ENCODE peak calls at places on chromosomes 12 and 14, in nine cellular contexts. I, K, B, S, X, F, W, M and N are unnamed samples.

GRCh38 chr14:56339855-56340701 is 221.9 kb downstream of the PELI2 start:
- DNase-seq in I (no peak), K (peak; percentile 62), B (peak; percentile 86), S (peak; percentile 21), X (peak; percentile 14), F (peak; percentile 21), W (peak; percentile 38), M (peak; percentile 15), N (no peak)

GRCh38 chr12:124213606-124214347 is 81.1 kb upstream of the RFLNA start:
- DNase-seq in I (no peak), K (no peak), B (no peak), S (no peak), X (no peak), F (no peak), W (no peak), M (no peak), N (no peak)

GRCh38 chr12:103373088-103373523 is 122.7 kb downstream of the C12orf42 start:
- DNase-seq in I (peak; percentile 87), K (no peak), B (no peak), S (peak; percentile 99), X (no peak), F (no peak), W (no peak), M (no peak), N (no peak)

GRCh38 chr12:32536000-32536345 is 136.6 kb downstream of the FGD4 start:
- DNase-seq in I (no peak), K (no peak), B (no peak), S (no peak), X (no peak), F (no peak), W (no peak), M (no peak), N (no peak)

GRCh38 chr14:83992857-83993256 is 1537.1 kb upstream of the FLRT2 start:
- DNase-seq in I (no peak), K (no peak), B (no peak), S (no peak), X (no peak), F (no peak), W (no peak), M (no peak), N (no peak)

GRCh38 chr12:21828779-21829178 is 54.3 kb upstream of the KCNJ8 start:
- DNase-seq in I (no peak), K (no peak), B (no peak), S (no peak), X (no peak), F (no peak), W (no peak), M (no peak), N (no peak)

GRCh38 chr12:54587315-54587821 is 1.1 kb downstream of the PPP1R1A start:
- DNase-seq in I (no peak), K (no peak), B (peak; percentile 33), S (no peak), X (no peak), F (no peak), W (no peak), M (no peak), N (no peak)

GRCh38 chr14:49971156-49972141 is 78.6 kb downstream of the ARF6 start:
- DNase-seq in I (no peak), K (peak; percentile 62), B (no peak), S (no peak), X (peak; percentile 22), F (peak; percentile 30), W (peak; percentile 29), M (no peak), N (no peak)

GRCh38 chr12:116164263-116164817 is 113.2 kb downstream of the MED13L start:
- DNase-seq in I (no peak), K (no peak), B (no peak), S (no peak), X (no peak), F (no peak), W (no peak), M (no peak), N (no peak)

GRCh38 chr12:68106160-68106559 is 53.4 kb downstream of the IFNG start:
- DNase-seq in I (no peak), K (no peak), B (no peak), S (no peak), X (no peak), F (no peak), W (no peak), M (no peak), N (no peak)

GRCh38 chr14:23577004-23577681 is 1.4 kb downstream of the JPH4 start:
- DNase-seq in I (no peak), K (no peak), B (no peak), S (no peak), X (no peak), F (no peak), W (no peak), M (no peak), N (no peak)

GRCh38 chr12:130081420-130081819 is 80.8 kb upstream of the FZD10 start:
- DNase-seq in I (no peak), K (no peak), B (no peak), S (no peak), X (no peak), F (no peak), W (no peak), M (no peak), N (no peak)

GRCh38 chr12:121196902-121197301 is 13.0 kb upstream of the P2RX4 start:
- DNase-seq in I (no peak), K (no peak), B (no peak), S (no peak), X (no peak), F (no peak), W (no peak), M (no peak), N (no peak)

GRCh38 chr12:116662612-116663144 is 75.2 kb downstream of the SPRING1 start:
- DNase-seq in I (peak; percentile 37), K (no peak), B (no peak), S (no peak), X (no peak), F (no peak), W (no peak), M (no peak), N (no peak)

GRCh38 chr14:59243174-59243573 is 54.7 kb downstream of the DAAM1 start:
- DNase-seq in I (no peak), K (no peak), B (no peak), S (no peak), X (no peak), F (no peak), W (no peak), M (no peak), N (no peak)

GRCh38 chr14:104524726-104525125 is 54.8 kb upstream of the C14orf180 start:
- DNase-seq in I (no peak), K (no peak), B (no peak), S (no peak), X (no peak), F (no peak), W (no peak), M (no peak), N (no peak)

GRCh38 chr12:116903818-116904217 is 6.9 kb upstream of the FBXW8 start:
- DNase-seq in I (no peak), K (no peak), B (no peak), S (no peak), X (no peak), F (no peak), W (no peak), M (no peak), N (no peak)

GRCh38 chr12:100995201-100995600 is 200.6 kb downstream of the ANO4 start:
- DNase-seq in I (no peak), K (no peak), B (no peak), S (no peak), X (no peak), F (no peak), W (no peak), M (no peak), N (no peak)

GRCh38 chr14:56703947-56704346 is 106.3 kb downstream of the OTX2 start:
- DNase-seq in I (peak; percentile 32), K (no peak), B (no peak), S (no peak), X (no peak), F (no peak), W (no peak), M (no peak), N (no peak)

GRCh38 chr14:74684444-74684843 is 28.4 kb downstream of the AREL1 start:
- DNase-seq in I (no peak), K (peak; percentile 19), B (no peak), S (no peak), X (no peak), F (no peak), W (no peak), M (no peak), N (no peak)

GRCh38 chr12:95168746-95169145 is 48.5 kb downstream of the FGD6 start:
- DNase-seq in I (no peak), K (no peak), B (no peak), S (no peak), X (no peak), F (no peak), W (no peak), M (no peak), N (no peak)

GRCh38 chr12:107503851-107504502 is 181.6 kb upstream of the PWP1 start:
- DNase-seq in I (no peak), K (no peak), B (no peak), S (no peak), X (no peak), F (no peak), W (no peak), M (no peak), N (no peak)

GRCh38 chr12:124548854-124549378 is 18.5 kb downstream of the NCOR2 start:
- DNase-seq in I (no peak), K (peak; percentile 40), B (no peak), S (no peak), X (no peak), F (no peak), W (no peak), M (no peak), N (no peak)

GRCh38 chr14:88245321-88245720 is 77.7 kb downstream of the KCNK10 start:
- DNase-seq in I (no peak), K (no peak), B (no peak), S (no peak), X (no peak), F (no peak), W (no peak), M (no peak), N (no peak)

GRCh38 chr12:2411586-2412304 is 359.0 kb downstream of the CACNA1C start:
- DNase-seq in I (no peak), K (no peak), B (no peak), S (no peak), X (no peak), F (no peak), W (no peak), M (no peak), N (no peak)

GRCh38 chr12:57993030-57993429 is 51.7 kb downstream of the ATP23 start:
- DNase-seq in I (no peak), K (no peak), B (no peak), S (no peak), X (no peak), F (no peak), W (no peak), M (no peak), N (no peak)

GRCh38 chr12:69275471-69275891 is 36.1 kb downstream of the CPSF6 start:
- DNase-seq in I (no peak), K (no peak), B (no peak), S (no peak), X (no peak), F (no peak), W (no peak), M (no peak), N (no peak)

GRCh38 chr12:34348064-34348463 is 325.8 kb downstream of the ALG10 start:
- DNase-seq in I (no peak), K (no peak), B (peak; percentile 69), S (no peak), X (no peak), F (no peak), W (no peak), M (no peak), N (no peak)

GRCh38 chr14:71049435-71050147 is 142.3 kb downstream of the PCNX1 start:
- DNase-seq in I (no peak), K (no peak), B (no peak), S (no peak), X (no peak), F (no peak), W (no peak), M (no peak), N (no peak)

GRCh38 chr14:74048291-74048690 is 29.1 kb downstream of the BBOF1 start:
- DNase-seq in I (no peak), K (no peak), B (peak; percentile 49), S (no peak), X (no peak), F (no peak), W (no peak), M (no peak), N (no peak)

GRCh38 chr14:104898870-104899510 is 25.7 kb upstream of the PLD4 start:
- DNase-seq in I (no peak), K (no peak), B (no peak), S (no peak), X (no peak), F (no peak), W (no peak), M (no peak), N (no peak)